ENCODE peak calls at places on chromosomes 3 and 15, in four cellular contexts. C, P, G and A are unnamed samples.

GRCh38 chr15:61275901-61276300 is 46.8 kb upstream of the RORA start:
- DNase-seq in C (no peak), P (no peak), G (no peak), A (no peak)

GRCh38 chr15:34726407-34727100 is 28.2 kb downstream of the GJD2 start:
- DNase-seq in C (no peak), P (no peak), G (peak; percentile 41), A (no peak)

GRCh38 chr3:46455231-46456115 is 9.2 kb downstream of the LTF start:
- DNase-seq in C (no peak), P (no peak), G (no peak), A (no peak)

GRCh38 chr3:195544634-195545033 is 1.5 kb upstream of the PPP1R2 start:
- DNase-seq in C (no peak), P (no peak), G (no peak), A (peak; percentile 11)

GRCh38 chr3:60048447-60048848 is 998.6 kb upstream of the CFAP20DC start:
- DNase-seq in C (no peak), P (peak; percentile 23), G (no peak), A (no peak)

GRCh38 chr15:34837246-34838016 is 42.1 kb upstream of the ACTC1 start:
- DNase-seq in C (peak; percentile 10), P (no peak), G (peak; percentile 95), A (no peak)

GRCh38 chr3:9238727-9239295 is 10.6 kb downstream of the SRGAP3 start:
- DNase-seq in C (no peak), P (no peak), G (no peak), A (no peak)

GRCh38 chr3:186320862-186321568 is 41.0 kb downstream of the DGKG start:
- DNase-seq in C (no peak), P (no peak), G (peak; percentile 13), A (no peak)

GRCh38 chr3:130757751-130758150 is 11.1 kb upstream of the PIK3R4 start:
- DNase-seq in C (no peak), P (no peak), G (no peak), A (no peak)
- H3K4me3 ChIP-seq in C (no peak overlapping the region), P (no peak overlapping the region), G (no peak overlapping the region), A (no peak overlapping the region)

DNA sequence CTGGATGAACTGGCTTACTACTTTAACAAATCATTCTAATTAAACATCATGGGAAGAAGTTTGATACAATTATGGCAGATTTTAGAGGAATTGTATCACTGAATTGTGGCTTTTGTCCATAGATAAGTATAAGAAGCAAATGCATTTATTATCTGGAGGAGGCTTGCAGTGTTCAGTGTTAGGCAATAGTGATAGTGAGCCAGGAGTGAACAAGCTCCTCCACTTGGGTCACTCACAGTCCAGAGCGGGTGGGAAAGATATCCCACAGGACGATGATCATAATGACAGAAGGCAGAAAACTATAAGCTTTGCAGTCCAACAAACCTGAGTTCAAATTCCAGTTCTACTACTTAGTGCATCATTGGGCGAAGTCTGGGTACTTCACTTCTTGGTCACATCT is 64.0 kb upstream of the VILL start:
- DNase-seq in C (no peak), P (no peak), G (no peak), A (no peak)
- H3K4me1 ChIP-seq in C (no peaks in the 10 kb centered on the region), P (no peaks in the 10 kb centered on the region), G (peaks cover 28% of the 10 kb centered on the region), A (peaks cover 74% of the 10 kb centered on the region)

GRCh38 chr3:10901293-10902010 is 85.4 kb downstream of the SLC6A11 start:
- DNase-seq in C (no peak), P (no peak), G (no peak), A (no peak)
- H3K4me3 ChIP-seq in C (no peak overlapping the region), P (no peak overlapping the region), G (no peak overlapping the region), A (no peak overlapping the region)

DNA sequence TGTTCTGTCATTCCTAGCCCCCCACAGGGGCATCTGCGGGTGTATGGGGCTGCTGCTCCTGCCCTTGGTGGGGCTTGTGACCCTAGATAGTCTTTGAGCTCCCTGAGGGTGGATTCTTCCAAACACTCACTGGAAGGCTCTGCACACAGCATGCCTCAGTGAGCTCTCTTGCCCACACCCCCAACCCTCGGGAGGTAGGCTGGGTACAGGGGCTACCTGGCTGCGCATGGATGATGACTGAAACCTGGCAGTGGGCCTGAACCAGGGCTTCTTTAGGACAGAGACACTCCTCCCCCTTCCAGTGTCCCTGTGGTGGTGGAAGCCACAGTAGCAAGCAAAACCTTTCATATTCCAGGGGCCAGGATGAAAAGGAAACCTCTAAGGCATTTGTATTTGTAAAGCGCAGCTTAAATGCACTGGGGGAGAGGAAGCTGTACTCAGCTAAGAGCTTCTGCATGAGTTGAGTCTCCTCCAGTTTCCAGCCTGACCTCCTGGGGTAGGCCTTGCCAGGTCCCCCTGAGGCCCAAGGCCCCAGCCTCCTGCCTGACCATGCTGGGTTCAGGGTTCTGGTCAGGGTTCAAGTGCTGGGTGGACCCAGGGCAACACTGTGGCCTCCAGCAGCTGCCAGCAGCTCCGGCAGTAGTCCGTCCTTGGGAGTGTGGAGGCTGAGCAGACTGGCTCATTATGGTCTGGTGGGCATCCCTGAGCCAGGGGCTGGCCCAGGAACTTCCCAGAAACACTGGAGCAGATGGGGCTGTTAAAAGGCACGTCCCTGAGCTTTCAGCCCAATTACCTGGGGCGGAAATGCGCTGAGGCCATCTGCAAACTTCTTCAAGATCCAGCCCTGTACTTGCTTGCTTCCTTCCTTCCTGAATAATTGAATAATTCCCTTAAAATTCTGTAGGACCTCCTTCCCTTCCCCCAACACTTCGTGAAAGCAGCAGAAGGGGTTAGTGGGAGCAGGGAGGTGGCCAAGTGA is 89.7 kb downstream of the HMG20A start:
- DNase-seq in C (no peak), P (no peak), G (no peak), A (no peak)
- H3K4me1 ChIP-seq in C (no peaks in the 10 kb centered on the region), P (no peaks in the 10 kb centered on the region), G (peaks cover 13% of the 10 kb centered on the region), A (peaks cover 56% of the 10 kb centered on the region)

GRCh38 chr15:78933187-78934062 is 11.4 kb downstream of the CTSH start:
- DNase-seq in C (no peak), P (no peak), G (no peak), A (no peak)
- H3K4me3 ChIP-seq in C (no peak overlapping the region), P (no peak overlapping the region), G (no peak overlapping the region), A (no peak overlapping the region)

DNA sequence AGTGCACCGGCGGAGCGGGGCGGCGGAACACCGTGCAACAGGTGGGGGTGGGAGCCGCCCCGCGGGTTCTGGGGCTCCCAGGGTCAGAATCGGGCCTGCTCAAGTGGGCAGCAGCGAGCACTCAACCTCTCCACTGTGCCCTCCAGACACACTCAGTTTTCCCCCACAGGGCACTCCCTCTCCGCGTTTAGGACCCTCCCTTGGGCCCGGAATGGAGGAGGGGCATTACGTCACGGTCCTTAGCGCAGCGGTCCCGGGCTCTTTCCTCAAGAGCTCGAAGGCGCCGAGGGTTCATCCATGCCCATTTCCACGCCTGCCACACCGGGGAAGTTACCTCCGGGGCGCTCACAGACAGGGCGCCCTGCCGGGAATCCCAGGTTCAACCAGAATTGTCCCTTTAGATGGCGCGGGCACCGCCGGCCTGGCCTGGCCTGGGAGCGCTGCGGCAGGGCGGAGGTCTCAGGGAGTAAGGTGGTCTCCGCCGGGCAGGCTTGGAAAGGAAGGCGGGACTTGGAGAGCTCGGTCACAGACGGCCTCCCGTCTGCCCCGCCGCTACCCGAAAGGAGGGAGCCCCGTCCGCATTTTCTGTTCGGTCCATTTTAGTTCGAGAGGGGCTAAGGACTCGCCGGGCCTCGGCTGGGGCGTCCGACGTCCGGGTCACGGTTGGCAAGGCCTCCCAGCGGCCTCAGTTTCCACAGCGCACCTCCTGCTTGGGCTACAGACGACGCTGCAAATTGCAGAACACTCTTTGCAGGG is 5.1 kb downstream of the RNU6-1 start:
- DNase-seq in C (no peak), P (no peak), G (no peak), A (no peak)
- H3K4me1 ChIP-seq in C (peaks cover 18% of the 10 kb centered on the region), P (peaks cover 44% of the 10 kb centered on the region), G (no peaks in the 10 kb centered on the region), A (peaks cover 30% of the 10 kb centered on the region)

GRCh38 chr15:52256930-52257733 is 38.5 kb downstream of the MYO5C start:
- DNase-seq in C (no peak), P (no peak), G (no peak), A (no peak)

GRCh38 chr15:52255008-52255407 is 40.6 kb downstream of the MYO5C start:
- DNase-seq in C (no peak), P (no peak), G (peak; percentile 66), A (no peak)

GRCh38 chr15:52257734-52258062 is 37.9 kb downstream of the MYO5C start:
- DNase-seq in C (no peak), P (no peak), G (peak; percentile 13), A (no peak)

GRCh38 chr15:52255935-52256334 is 39.7 kb downstream of the MYO5C start:
- DNase-seq in C (no peak), P (no peak), G (no peak), A (no peak)

DNA sequence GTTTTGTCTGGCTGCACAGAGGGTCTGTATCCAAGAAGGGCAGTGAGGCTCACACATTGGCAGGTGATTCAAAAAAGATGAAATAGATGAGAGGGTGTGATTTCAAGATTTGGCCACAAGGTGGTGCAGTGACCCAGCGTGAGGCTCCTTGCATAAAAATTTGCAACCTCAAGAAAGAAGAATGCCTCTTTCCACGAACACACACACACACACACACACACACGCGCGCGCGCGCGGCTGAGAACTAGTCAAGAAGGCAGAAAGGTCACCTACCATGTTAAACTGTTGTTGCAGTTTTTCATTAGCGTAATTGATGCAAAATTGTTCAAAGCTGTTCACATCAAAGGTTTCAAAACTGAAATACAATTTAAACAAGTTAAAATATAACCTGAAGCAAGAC is 39.2 kb downstream of the MYO5C start:
- DNase-seq in C (peak; percentile 86), P (peak; percentile 74), G (peak; percentile 80), A (peak; percentile 45)
- H3K4me3 ChIP-seq in C (no peak overlapping the region), P (no peak overlapping the region), G (no peak overlapping the region), A (no peak overlapping the region)